ENCODE peak calls at places on chromosomes 6 and 20, in four cellular contexts. R is IMR-90, P is progenitor cell of endocrine pancreas, T is fibroblast of pulmonary artery. Z is an unnamed sample.

GRCh38 chr20:37651932-37652331 is 41.9 kb upstream of the CTNNBL1 start:
- DNase-seq in R (no peak), P (no peak), T (peak; percentile 33), Z (peak; percentile 18)

GRCh38 chr6:167963589-167964057 is 33.8 kb upstream of the KIF25 start:
- DNase-seq in R (no peak), P (no peak), T (no peak), Z (no peak)

GRCh38 chr6:168029459-168030217 is 32.2 kb downstream of the KIF25 start:
- DNase-seq in R (no peak), P (no peak), T (no peak), Z (peak; percentile 50)

GRCh38 chr20:50689864-50690263 is 1.5 kb downstream of the RIPOR3 start:
- DNase-seq in R (no peak), P (no peak), T (peak; percentile 86), Z (no peak)

GRCh38 chr20:24643731-24644130 is 174.3 kb downstream of the SYNDIG1 start:
- DNase-seq in R (no peak), P (no peak), T (no peak), Z (no peak)

GRCh38 chr6:113564401-113565161 is 292.6 kb upstream of the MARCKS start:
- DNase-seq in R (peak; percentile 92), P (peak; percentile 10), T (peak; percentile 98), Z (peak; percentile 26)

GRCh38 chr6:111265842-111266241 is 178.5 kb downstream of the SLC16A10 start:
- DNase-seq in R (peak; percentile 81), P (no peak), T (peak; percentile 19), Z (no peak)

GRCh38 chr6:160253714-160254113 is 4.9 kb downstream of the SLC22A2 start:
- DNase-seq in R (no peak), P (no peak), T (no peak), Z (no peak)

GRCh38 chr6:46323312-46323965 is 152.7 kb upstream of the ENPP5 start:
- DNase-seq in R (peak; percentile 67), P (no peak), T (peak; percentile 81), Z (peak; percentile 63)

GRCh38 chr6:104613416-104614001 is 246.2 kb downstream of the HACE1 start:
- DNase-seq in R (no peak), P (no peak), T (peak; percentile 53), Z (no peak)

GRCh38 chr6:144843701-144844100 is 558.6 kb downstream of the UTRN start:
- DNase-seq in R (peak; percentile 33), P (no peak), T (no peak), Z (no peak)

GRCh38 chr6:104908031-104908430 is 48.3 kb upstream of the HACE1 start:
- DNase-seq in R (peak; percentile 1), P (no peak), T (no peak), Z (peak; percentile 82)

GRCh38 chr6:11968241-11968806 is 43.8 kb upstream of the HIVEP1 start:
- DNase-seq in R (no peak), P (no peak), T (no peak), Z (peak; percentile 13)

GRCh38 chr6:11018225-11018624 is 25.9 kb downstream of the ELOVL2 start:
- DNase-seq in R (no peak), P (no peak), T (no peak), Z (no peak)

GRCh38 chr6:118198746-118199145 is 291.7 kb downstream of the SLC35F1 start:
- DNase-seq in R (peak; percentile 4), P (no peak), T (peak; percentile 6), Z (peak; percentile 56)

GRCh38 chr6:6875818-6876470 is 231.8 kb upstream of the RREB1 start:
- DNase-seq in R (peak; percentile 80), P (no peak), T (peak; percentile 75), Z (peak; percentile 85)

GRCh38 chr6:169990095-169991030 is 238.9 kb downstream of the ERMARD start:
- DNase-seq in R (no peak), P (no peak), T (no peak), Z (no peak)

GRCh38 chr6:484086-484728 is 92.7 kb downstream of the IRF4 start:
- DNase-seq in R (peak; percentile 16), P (no peak), T (peak; percentile 10), Z (peak; percentile 55)

GRCh38 chr6:303948-304558 is 11.8 kb downstream of the DUSP22 start:
- DNase-seq in R (no peak), P (no peak), T (no peak), Z (no peak)

DNA sequence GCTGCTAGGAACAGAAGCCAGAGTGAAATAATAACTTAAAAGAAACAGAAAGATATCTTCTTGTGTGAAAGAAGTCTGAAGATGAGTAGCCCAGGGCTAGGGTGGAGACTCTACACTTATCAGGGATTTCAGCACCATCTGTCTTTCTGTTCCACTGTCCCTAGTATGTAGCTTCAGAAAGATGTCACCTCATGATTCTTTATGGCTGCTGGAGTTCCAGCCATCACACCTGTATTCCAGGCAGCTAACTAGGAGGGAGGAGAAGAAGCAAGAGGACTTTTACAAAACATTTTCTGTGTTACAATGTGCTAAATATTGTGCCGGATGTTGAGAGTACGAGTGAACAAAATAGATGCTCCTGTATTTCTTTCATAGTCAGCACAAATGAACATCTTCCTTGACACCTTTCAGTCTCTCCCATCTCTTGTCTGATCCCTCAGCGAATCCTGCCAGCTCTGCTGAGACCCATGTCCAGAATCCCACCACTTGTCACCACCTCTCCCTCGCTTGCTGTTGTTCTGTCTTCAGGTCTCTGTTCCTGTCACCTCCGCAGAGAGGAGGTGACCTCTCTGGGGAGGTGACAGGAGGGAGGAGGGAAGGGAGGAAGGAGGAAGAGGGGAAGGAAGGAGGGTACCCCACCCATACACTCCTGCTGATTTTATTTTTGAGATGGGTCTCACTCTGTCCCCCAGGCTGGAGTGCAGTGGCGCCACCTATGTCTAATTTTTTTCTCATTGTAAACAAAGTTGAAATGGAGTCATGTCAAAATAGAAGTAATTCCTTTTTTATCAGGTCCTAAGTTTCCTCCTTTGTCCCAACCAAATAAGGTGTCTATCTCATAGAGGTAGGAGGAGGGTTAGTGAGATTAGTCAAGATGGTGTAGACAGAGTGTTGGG is 188.9 kb downstream of the TFAP2C start:
- DNase-seq in R (no peak), P (no peak), T (no peak), Z (no peak)
- TF ChIP-seq CTCF in R (no peak), P (no peak), T (no peak), Z (no peak)

DNA sequence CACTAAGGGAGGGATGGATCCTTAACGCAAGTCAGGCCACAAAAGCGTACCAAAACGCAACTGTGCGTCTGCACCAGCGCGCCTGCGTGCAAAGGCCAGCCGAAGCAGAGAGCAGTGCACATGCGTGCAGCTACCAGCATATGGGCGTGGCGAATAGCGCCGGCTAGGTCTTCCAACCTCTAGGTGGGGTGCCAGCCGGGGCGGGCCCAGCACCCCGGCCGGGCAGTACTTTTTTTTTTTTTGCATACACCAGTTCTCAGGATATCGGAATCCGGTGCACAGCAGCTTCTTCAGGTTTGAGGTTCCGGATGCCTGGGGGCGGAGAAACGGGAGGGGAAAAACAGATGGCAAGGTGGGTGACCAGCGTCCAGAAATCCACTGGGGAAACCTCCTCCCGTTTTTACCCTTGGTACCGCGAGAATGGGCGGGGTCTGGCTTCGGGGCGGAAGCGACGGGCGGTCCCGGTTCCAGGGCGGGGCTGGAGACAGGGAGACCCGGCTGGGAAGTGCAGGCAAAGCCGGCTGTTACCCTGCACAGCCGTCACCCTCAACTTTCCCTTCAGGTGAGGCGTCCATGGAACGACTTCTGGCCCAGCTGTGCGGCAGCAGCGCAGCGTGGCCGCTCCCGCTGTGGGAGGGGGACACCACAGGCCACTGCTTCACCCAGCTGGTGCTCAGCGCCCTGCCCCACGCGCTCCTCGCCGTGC is at the start of gene ABCC10:
- DNase-seq in R (peak; percentile 95), P (peak; percentile 88), T (peak; percentile 98), Z (peak; percentile 90)
- TF ChIP-seq CTCF in R (peak; percentile 36), P (peak; percentile 52), T (peak; percentile 37), Z (peak; percentile 49)

GRCh38 chr6:20058912-20059311 is 153.4 kb downstream of the MBOAT1 start:
- DNase-seq in R (no peak), P (no peak), T (no peak), Z (no peak)
- TF ChIP-seq CTCF in R (no peak), P (no peak), T (no peak), Z (no peak)

GRCh38 chr20:6940052-6940451 is 172.6 kb downstream of the BMP2 start:
- DNase-seq in R (no peak), P (no peak), T (peak; percentile 6), Z (peak; percentile 50)

GRCh38 chr20:6942266-6942665 is 174.8 kb downstream of the BMP2 start:
- DNase-seq in R (no peak), P (no peak), T (no peak), Z (peak; percentile 56)

GRCh38 chr20:6944292-6944691 is 176.8 kb downstream of the BMP2 start:
- DNase-seq in R (no peak), P (no peak), T (no peak), Z (no peak)
- TF ChIP-seq CTCF in R (no peak), P (no peak), T (no peak), Z (no peak)

GRCh38 chr6:79127660-79128059 is 49.6 kb upstream of the PHIP start:
- DNase-seq in R (no peak), P (no peak), T (no peak), Z (no peak)
- TF ChIP-seq CTCF in R (no peak), P (peak; percentile 25), T (no peak), Z (no peak)

GRCh38 chr20:2302369-2302768 is 6.6 kb downstream of the TGM3 start:
- DNase-seq in R (no peak), P (no peak), T (no peak), Z (no peak)
- TF ChIP-seq CTCF in R (no peak), P (no peak), T (no peak), Z (no peak)

DNA sequence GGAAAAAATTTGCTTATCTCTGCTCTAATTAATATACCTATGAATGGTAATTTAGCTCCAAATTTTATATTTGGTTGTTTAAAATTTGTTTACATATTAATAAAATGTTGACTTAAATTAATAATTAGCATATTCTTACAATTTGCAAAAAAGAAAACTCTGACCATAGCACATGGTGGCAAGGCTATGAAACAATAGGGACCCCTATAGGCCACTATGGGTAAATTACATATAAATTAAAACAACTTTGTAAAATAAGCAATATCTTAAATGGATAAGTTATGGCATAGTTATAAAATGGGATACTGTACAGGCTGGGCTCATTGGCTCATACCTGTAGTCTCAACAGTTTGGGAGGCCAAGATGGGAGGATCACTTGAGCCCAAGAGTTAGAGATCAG is 76.0 kb downstream of the MKKS start:
- DNase-seq in R (peak; percentile 17), P (no peak), T (peak; percentile 29), Z (no peak)
- TF ChIP-seq CTCF in R (peak; percentile 72), P (peak; percentile 34), T (peak; percentile 63), Z (peak; percentile 20)

GRCh38 chr6:30626484-30627366 is at the start of gene ATAT1:
- DNase-seq in R (peak; percentile 68), P (peak; percentile 71), T (peak; percentile 75), Z (peak; percentile 67)
- TF ChIP-seq CTCF in R (peak; percentile 44), P (peak; percentile 48), T (peak; percentile 35), Z (peak; percentile 54)

Z was measured in bronchial epithelial cell.